ENCODE peak calls at places on chromosomes 4 and X, in ten cellular contexts. One of them, this sample, is unnamed.

GRCh38 chrX:30992381-30992904 is 79.4 kb downstream of the FTHL17 start:
- DNase-seq in upper lobe of right lung: no peak
- DNase-seq in colonic mucosa: no peak
- DNase-seq in stomach: peak; percentile 39
- DNase-seq in kidney epithelial cell: no peak
- DNase-seq in A673: peak; percentile 4
- DNase-seq in ovary: no peak
- DNase-seq in tibial nerve: no peak
- DNase-seq in mammary epithelial cell: peak; percentile 35
- DNase-seq in lung: no peak
- DNase-seq in this sample: no peak

GRCh38 chr4:156298230-156298629 is 344.6 kb upstream of the CTSO start:
- DNase-seq in upper lobe of right lung: no peak
- DNase-seq in colonic mucosa: no peak
- DNase-seq in stomach: no peak
- DNase-seq in kidney epithelial cell: peak; percentile 76
- DNase-seq in A673: peak; percentile 24
- DNase-seq in ovary: no peak
- DNase-seq in tibial nerve: no peak
- DNase-seq in mammary epithelial cell: peak; percentile 52
- DNase-seq in lung: no peak
- DNase-seq in this sample: peak; percentile 91

GRCh38 chr4:91198951-91199350 is 1071.8 kb downstream of the CCSER1 start:
- DNase-seq in upper lobe of right lung: no peak
- DNase-seq in colonic mucosa: no peak
- DNase-seq in stomach: no peak
- DNase-seq in kidney epithelial cell: no peak
- DNase-seq in A673: no peak
- DNase-seq in ovary: no peak
- DNase-seq in tibial nerve: no peak
- DNase-seq in mammary epithelial cell: no peak
- DNase-seq in lung: no peak
- DNase-seq in this sample: no peak

GRCh38 chrX:133859860-133860259 is 125.5 kb downstream of the GPC3 start:
- DNase-seq in upper lobe of right lung: no peak
- DNase-seq in colonic mucosa: no peak
- DNase-seq in stomach: no peak
- DNase-seq in kidney epithelial cell: no peak
- DNase-seq in A673: no peak
- DNase-seq in ovary: no peak
- DNase-seq in tibial nerve: peak; percentile 44
- DNase-seq in mammary epithelial cell: peak; percentile 60
- DNase-seq in lung: no peak
- DNase-seq in this sample: peak; percentile 9

GRCh38 chr4:12576409-12576808 is 907.7 kb downstream of the RAB28 start:
- DNase-seq in upper lobe of right lung: no peak
- DNase-seq in colonic mucosa: no peak
- DNase-seq in stomach: no peak
- DNase-seq in kidney epithelial cell: no peak
- DNase-seq in A673: no peak
- DNase-seq in ovary: no peak
- DNase-seq in tibial nerve: no peak
- DNase-seq in mammary epithelial cell: no peak
- DNase-seq in lung: no peak
- DNase-seq in this sample: no peak

GRCh38 chr4:169664615-169665014 is 44.2 kb downstream of the CLCN3 start:
- DNase-seq in upper lobe of right lung: no peak
- DNase-seq in colonic mucosa: no peak
- DNase-seq in stomach: no peak
- DNase-seq in kidney epithelial cell: no peak
- DNase-seq in A673: peak; percentile 94
- DNase-seq in ovary: no peak
- DNase-seq in tibial nerve: no peak
- DNase-seq in mammary epithelial cell: no peak
- DNase-seq in lung: no peak
- DNase-seq in this sample: no peak

GRCh38 chr4:66852843-66853242 is 692.5 kb downstream of the CENPC start:
- DNase-seq in upper lobe of right lung: no peak
- DNase-seq in colonic mucosa: no peak
- DNase-seq in stomach: no peak
- DNase-seq in kidney epithelial cell: no peak
- DNase-seq in A673: no peak
- DNase-seq in ovary: no peak
- DNase-seq in tibial nerve: no peak
- DNase-seq in mammary epithelial cell: no peak
- DNase-seq in lung: no peak
- DNase-seq in this sample: no peak

GRCh38 chr4:36747277-36748129 is 466.1 kb downstream of the DTHD1 start:
- DNase-seq in upper lobe of right lung: no peak
- DNase-seq in colonic mucosa: no peak
- DNase-seq in stomach: no peak
- DNase-seq in kidney epithelial cell: no peak
- DNase-seq in A673: no peak
- DNase-seq in ovary: peak; percentile 7
- DNase-seq in tibial nerve: no peak
- DNase-seq in mammary epithelial cell: no peak
- DNase-seq in lung: no peak
- DNase-seq in this sample: no peak

GRCh38 chr4:35725131-35725530 is 519.2 kb downstream of the ARAP2 start:
- DNase-seq in upper lobe of right lung: no peak
- DNase-seq in colonic mucosa: no peak
- DNase-seq in stomach: no peak
- DNase-seq in kidney epithelial cell: no peak
- DNase-seq in A673: no peak
- DNase-seq in ovary: no peak
- DNase-seq in tibial nerve: no peak
- DNase-seq in mammary epithelial cell: no peak
- DNase-seq in lung: no peak
- DNase-seq in this sample: no peak

GRCh38 chr4:116953947-116954346 is 131.4 kb downstream of the TRAM1L1 start:
- DNase-seq in upper lobe of right lung: no peak
- DNase-seq in colonic mucosa: no peak
- DNase-seq in stomach: no peak
- DNase-seq in kidney epithelial cell: no peak
- DNase-seq in A673: no peak
- DNase-seq in ovary: no peak
- DNase-seq in tibial nerve: no peak
- DNase-seq in mammary epithelial cell: no peak
- DNase-seq in lung: no peak
- DNase-seq in this sample: no peak

GRCh38 chr4:2320746-2321145 is 58.8 kb upstream of the MXD4 start:
- DNase-seq in upper lobe of right lung: no peak
- DNase-seq in colonic mucosa: no peak
- DNase-seq in stomach: peak; percentile 17
- DNase-seq in kidney epithelial cell: no peak
- DNase-seq in A673: no peak
- DNase-seq in ovary: no peak
- DNase-seq in tibial nerve: no peak
- DNase-seq in mammary epithelial cell: no peak
- DNase-seq in lung: no peak
- DNase-seq in this sample: no peak

GRCh38 chr4:2324891-2325290 is 63.0 kb upstream of the MXD4 start:
- DNase-seq in upper lobe of right lung: no peak
- DNase-seq in colonic mucosa: no peak
- DNase-seq in stomach: no peak
- DNase-seq in kidney epithelial cell: no peak
- DNase-seq in A673: no peak
- DNase-seq in ovary: no peak
- DNase-seq in tibial nerve: no peak
- DNase-seq in mammary epithelial cell: no peak
- DNase-seq in lung: no peak
- DNase-seq in this sample: no peak

GRCh38 chr4:2322227-2322626 is 60.3 kb upstream of the MXD4 start:
- DNase-seq in upper lobe of right lung: no peak
- DNase-seq in colonic mucosa: peak; percentile 14
- DNase-seq in stomach: no peak
- DNase-seq in kidney epithelial cell: no peak
- DNase-seq in A673: no peak
- DNase-seq in ovary: no peak
- DNase-seq in tibial nerve: no peak
- DNase-seq in mammary epithelial cell: no peak
- DNase-seq in lung: peak; percentile 28
- DNase-seq in this sample: no peak

GRCh38 chr4:2321279-2322196 is 59.6 kb upstream of the MXD4 start:
- DNase-seq in upper lobe of right lung: no peak
- DNase-seq in colonic mucosa: no peak
- DNase-seq in stomach: no peak
- DNase-seq in kidney epithelial cell: no peak
- DNase-seq in A673: no peak
- DNase-seq in ovary: no peak
- DNase-seq in tibial nerve: no peak
- DNase-seq in mammary epithelial cell: no peak
- DNase-seq in lung: peak; percentile 24
- DNase-seq in this sample: no peak

GRCh38 chr4:2322801-2323200 is 60.9 kb upstream of the MXD4 start:
- DNase-seq in upper lobe of right lung: no peak
- DNase-seq in colonic mucosa: no peak
- DNase-seq in stomach: no peak
- DNase-seq in kidney epithelial cell: no peak
- DNase-seq in A673: no peak
- DNase-seq in ovary: no peak
- DNase-seq in tibial nerve: no peak
- DNase-seq in mammary epithelial cell: no peak
- DNase-seq in lung: no peak
- DNase-seq in this sample: peak; percentile 11
- TF ChIP-seq CTCF in upper lobe of right lung: no peak
- TF ChIP-seq CTCF in colonic mucosa: no peak
- TF ChIP-seq CTCF in stomach: no peak
- TF ChIP-seq CTCF in kidney epithelial cell: no peak
- TF ChIP-seq CTCF in A673: no peak
- TF ChIP-seq CTCF in ovary: no peak
- TF ChIP-seq CTCF in tibial nerve: no peak
- TF ChIP-seq CTCF in mammary epithelial cell: no peak
- TF ChIP-seq CTCF in lung: no peak
- TF ChIP-seq CTCF in this sample: no peak

GRCh38 chr4:85939595-85939994 is 420.3 kb downstream of the MAPK10 start:
- DNase-seq in upper lobe of right lung: no peak
- DNase-seq in colonic mucosa: no peak
- DNase-seq in stomach: no peak
- DNase-seq in kidney epithelial cell: no peak
- DNase-seq in A673: no peak
- DNase-seq in ovary: no peak
- DNase-seq in tibial nerve: no peak
- DNase-seq in mammary epithelial cell: no peak
- DNase-seq in lung: no peak
- DNase-seq in this sample: no peak

GRCh38 chr4:85938062-85938461 is 421.8 kb downstream of the MAPK10 start:
- DNase-seq in upper lobe of right lung: no peak
- DNase-seq in colonic mucosa: peak; percentile 24
- DNase-seq in stomach: no peak
- DNase-seq in kidney epithelial cell: no peak
- DNase-seq in A673: no peak
- DNase-seq in ovary: no peak
- DNase-seq in tibial nerve: no peak
- DNase-seq in mammary epithelial cell: no peak
- DNase-seq in lung: no peak
- DNase-seq in this sample: no peak

GRCh38 chr4:85937507-85937906 is 422.3 kb downstream of the MAPK10 start:
- DNase-seq in upper lobe of right lung: no peak
- DNase-seq in colonic mucosa: no peak
- DNase-seq in stomach: no peak
- DNase-seq in kidney epithelial cell: no peak
- DNase-seq in A673: no peak
- DNase-seq in ovary: no peak
- DNase-seq in tibial nerve: no peak
- DNase-seq in mammary epithelial cell: no peak
- DNase-seq in lung: no peak
- DNase-seq in this sample: no peak

GRCh38 chr4:85940131-85940530 is 419.7 kb downstream of the MAPK10 start:
- DNase-seq in upper lobe of right lung: no peak
- DNase-seq in colonic mucosa: no peak
- DNase-seq in stomach: no peak
- DNase-seq in kidney epithelial cell: no peak
- DNase-seq in A673: no peak
- DNase-seq in ovary: no peak
- DNase-seq in tibial nerve: no peak
- DNase-seq in mammary epithelial cell: no peak
- DNase-seq in lung: no peak
- DNase-seq in this sample: no peak

DNA sequence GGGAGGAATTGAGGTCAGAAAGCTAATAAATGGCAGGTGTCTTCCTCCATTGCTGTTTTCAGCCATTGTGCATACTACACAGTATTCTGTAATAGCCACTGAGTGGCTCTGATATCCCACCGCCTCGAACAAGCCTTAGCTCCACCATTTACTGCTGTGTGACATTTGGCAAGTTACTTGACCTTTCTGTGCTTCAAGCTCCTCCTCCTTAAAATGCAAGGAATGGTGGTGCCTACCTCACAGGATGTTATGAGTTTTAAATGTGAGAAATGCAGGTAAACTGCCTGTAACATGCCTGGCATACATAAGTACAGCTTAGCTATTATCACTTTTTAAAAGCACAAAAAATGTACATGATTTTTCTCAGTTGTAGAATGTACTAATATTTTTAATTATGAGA is 421.0 kb downstream of the MAPK10 start:
- DNase-seq in upper lobe of right lung: no peak
- DNase-seq in colonic mucosa: no peak
- DNase-seq in stomach: no peak
- DNase-seq in kidney epithelial cell: no peak
- DNase-seq in A673: no peak
- DNase-seq in ovary: no peak
- DNase-seq in tibial nerve: no peak
- DNase-seq in mammary epithelial cell: no peak
- DNase-seq in lung: no peak
- DNase-seq in this sample: no peak
- H3K4me3 ChIP-seq in upper lobe of right lung: no peak overlapping the region
- H3K4me3 ChIP-seq in colonic mucosa: no peak overlapping the region
- H3K4me3 ChIP-seq in stomach: no peak overlapping the region
- H3K4me3 ChIP-seq in kidney epithelial cell: no peak overlapping the region
- H3K4me3 ChIP-seq in A673: no peak overlapping the region
- H3K4me3 ChIP-seq in ovary: no peak overlapping the region
- H3K4me3 ChIP-seq in tibial nerve: no peak overlapping the region
- H3K4me3 ChIP-seq in mammary epithelial cell: no peak overlapping the region
- H3K4me3 ChIP-seq in lung: no peak overlapping the region
- H3K4me3 ChIP-seq in this sample: no peak overlapping the region

DNA sequence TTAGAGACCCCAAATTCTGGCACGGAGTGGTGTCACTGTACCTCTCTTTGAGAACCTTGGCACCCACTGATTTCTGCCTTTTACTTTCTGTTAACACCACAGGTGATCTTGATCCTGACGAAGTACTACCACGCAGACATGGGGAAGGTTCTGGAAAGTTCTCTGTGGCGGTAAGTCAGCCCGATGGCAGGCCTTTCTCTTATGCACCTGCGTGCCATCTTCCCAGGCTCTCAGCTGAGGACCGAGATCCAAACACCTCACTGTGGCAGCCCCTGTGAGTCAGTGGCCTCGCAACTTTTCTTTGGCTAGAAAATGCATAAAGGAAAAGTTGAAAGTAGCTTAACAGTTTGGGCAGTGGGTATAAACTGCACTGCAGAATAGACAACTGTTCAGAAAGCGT is 38.5 kb downstream of the PSAPL1 start:
- DNase-seq in upper lobe of right lung: no peak
- DNase-seq in colonic mucosa: no peak
- DNase-seq in stomach: no peak
- DNase-seq in kidney epithelial cell: no peak
- DNase-seq in A673: no peak
- DNase-seq in ovary: no peak
- DNase-seq in tibial nerve: no peak
- DNase-seq in mammary epithelial cell: no peak
- DNase-seq in lung: no peak
- DNase-seq in this sample: no peak
- H3K27me3 ChIP-seq in upper lobe of right lung: no peaks in the 10 kb centered on the region
- H3K27me3 ChIP-seq in colonic mucosa: no peaks in the 10 kb centered on the region
- H3K27me3 ChIP-seq in stomach: peaks cover 61% of the 10 kb centered on the region
- H3K27me3 ChIP-seq in kidney epithelial cell: peaks cover 9% of the 10 kb centered on the region
- H3K27me3 ChIP-seq in A673: peaks cover 81% of the 10 kb centered on the region
- H3K27me3 ChIP-seq in ovary: no peaks in the 10 kb centered on the region
- H3K27me3 ChIP-seq in tibial nerve: no peaks in the 10 kb centered on the region
- H3K27me3 ChIP-seq in mammary epithelial cell: no peaks in the 10 kb centered on the region
- H3K27me3 ChIP-seq in lung: no peaks in the 10 kb centered on the region
- H3K27me3 ChIP-seq in this sample: peaks cover 7% of the 10 kb centered on the region

GRCh38 chrX:138711399-138712347 is at the start of gene FGF13:
- DNase-seq in upper lobe of right lung: peak; percentile 49
- DNase-seq in colonic mucosa: no peak
- DNase-seq in stomach: peak; percentile 29
- DNase-seq in kidney epithelial cell: no peak
- DNase-seq in A673: peak; percentile 71
- DNase-seq in ovary: peak; percentile 28
- DNase-seq in tibial nerve: no peak
- DNase-seq in mammary epithelial cell: no peak
- DNase-seq in lung: peak; percentile 30
- DNase-seq in this sample: no peak
- TF ChIP-seq CTCF in upper lobe of right lung: peak; percentile 16
- TF ChIP-seq CTCF in colonic mucosa: no peak
- TF ChIP-seq CTCF in stomach: no peak
- TF ChIP-seq CTCF in kidney epithelial cell: peak; percentile 33
- TF ChIP-seq CTCF in A673: peak; percentile 63
- TF ChIP-seq CTCF in ovary: no peak
- TF ChIP-seq CTCF in tibial nerve: no peak
- TF ChIP-seq CTCF in mammary epithelial cell: peak; percentile 25
- TF ChIP-seq CTCF in lung: no peak
- TF ChIP-seq CTCF in this sample: no peak